ENCODE peak calls at places on chromosomes 6 and 20, in four cellular contexts. Q is H1, C is neuronal stem cell, X is mesenchymal stem cell. H is an unnamed sample.

GRCh38 chr6:166166314-166167257 is 1.1 kb downstream of the TBXT start:
- DNase-seq in Q (peak), C (no peak), X (no peak), H (no peak)

GRCh38 chr6:7640607-7641577 is 50.9 kb downstream of the SNRNP48 start:
- DNase-seq in Q (no peak), C (no peak), X (peak), H (no peak)

GRCh38 chr6:102298066-102298465 is 904.6 kb downstream of the GRIK2 start:
- DNase-seq in Q (no peak), C (no peak), X (no peak), H (no peak)

GRCh38 chr6:75204222-75204958 is 1.5 kb downstream of the COL12A1 start:
- DNase-seq in Q (peak), C (peak), X (peak), H (peak)

GRCh38 chr20:62217913-62218773 is 1.9 kb downstream of the HRH3 start:
- DNase-seq in Q (no peak), C (no peak), X (no peak), H (no peak)

GRCh38 chr6:142945446-142946180 is 637 bp upstream of the HIVEP2 start:
- DNase-seq in Q (peak), C (peak), X (no peak), H (no peak)

GRCh38 chr6:42163941-42164340 is 9.2 kb upstream of the GUCA1A start:
- DNase-seq in Q (no peak), C (no peak), X (peak), H (no peak)

GRCh38 chr6:113320653-113321052 is 536.5 kb upstream of the MARCKS start:
- DNase-seq in Q (no peak), C (no peak), X (no peak), H (no peak)

GRCh38 chr20:14234666-14235295 is 102.6 kb downstream of the FLRT3 start:
- DNase-seq in Q (no peak), C (no peak), X (peak), H (no peak)

GRCh38 chr6:114315841-114316595 is 26.8 kb downstream of the HS3ST5 start:
- DNase-seq in Q (no peak), C (no peak), X (no peak), H (no peak)

GRCh38 chr6:88869263-88870023 is 94.0 kb downstream of the RNGTT start:
- DNase-seq in Q (no peak), C (no peak), X (peak), H (no peak)

GRCh38 chr6:15313367-15313766 is 67.5 kb downstream of the JARID2 start:
- DNase-seq in Q (peak), C (no peak), X (no peak), H (no peak)

GRCh38 chr6:20877008-20877937 is 343.0 kb downstream of the CDKAL1 start:
- DNase-seq in Q (no peak), C (no peak), X (peak), H (no peak)

GRCh38 chr20:10313215-10313614 is 94.6 kb downstream of the SNAP25 start:
- DNase-seq in Q (no peak), C (no peak), X (peak), H (no peak)

GRCh38 chr6:150607044-150607650 is 7.5 kb downstream of the PLEKHG1 start:
- DNase-seq in Q (no peak), C (no peak), X (no peak), H (no peak)

GRCh38 chr20:42366626-42367025 is 748.4 kb upstream of the CHD6 start:
- DNase-seq in Q (no peak), C (peak), X (no peak), H (no peak)

GRCh38 chr20:34751453-34751852 is 47.3 kb downstream of the TP53INP2 start:
- DNase-seq in Q (no peak), C (no peak), X (no peak), H (no peak)

GRCh38 chr6:116764557-116764960 is 960 bp downstream of the FAM162B start:
- DNase-seq in Q (no peak), C (peak), X (peak), H (peak)

GRCh38 chr6:169088761-169089160 is 164.9 kb downstream of the THBS2 start:
- DNase-seq in Q (no peak), C (no peak), X (no peak), H (no peak)

GRCh38 chr6:3625161-3625979 is 126.1 kb downstream of the PXDC1 start:
- DNase-seq in Q (peak), C (no peak), X (no peak), H (peak)

GRCh38 chr6:151548201-151548600 is 54.4 kb downstream of the CCDC170 start:
- DNase-seq in Q (no peak), C (no peak), X (no peak), H (no peak)

GRCh38 chr6:50720623-50721022 is 7.3 kb downstream of the TFAP2D start:
- DNase-seq in Q (peak), C (no peak), X (no peak), H (peak)

GRCh38 chr6:66429220-66429619 is 722.2 kb upstream of the EYS start:
- DNase-seq in Q (no peak), C (no peak), X (no peak), H (no peak)

GRCh38 chr6:126147416-126147815 is 161.1 kb downstream of the TRMT11 start:
- DNase-seq in Q (no peak), C (no peak), X (no peak), H (no peak)

GRCh38 chr20:44646023-44646640 is 5.4 kb downstream of the ADA start:
- DNase-seq in Q (no peak), C (peak), X (peak), H (peak)

GRCh38 chr6:29647927-29648642 is 8.8 kb upstream of the MOG start:
- DNase-seq in Q (no peak), C (no peak), X (peak), H (no peak)

GRCh38 chr20:8782804-8783203 is 286.1 kb upstream of the PLCB4 start:
- DNase-seq in Q (no peak), C (no peak), X (peak), H (no peak)

GRCh38 chr6:12033770-12034169 is 21.7 kb downstream of the HIVEP1 start:
- DNase-seq in Q (no peak), C (no peak), X (peak), H (no peak)

GRCh38 chr6:159376443-159377182 is 207.4 kb downstream of the FNDC1 start:
- DNase-seq in Q (no peak), C (no peak), X (no peak), H (no peak)

GRCh38 chr6:3282461-3283236 is 23.9 kb downstream of the PSMG4 start:
- DNase-seq in Q (no peak), C (no peak), X (no peak), H (no peak)

GRCh38 chr6:104750449-104750848 is 109.3 kb downstream of the HACE1 start:
- DNase-seq in Q (no peak), C (no peak), X (no peak), H (no peak)

GRCh38 chr20:62961310-62961783 is 8.8 kb downstream of the SLC17A9 start:
- DNase-seq in Q (no peak), C (no peak), X (no peak), H (peak)

GRCh38 chr20:22490287-22491187 is 93.8 kb downstream of the FOXA2 start:
- DNase-seq in Q (peak), C (peak), X (no peak), H (peak)

GRCh38 chr6:7671581-7671980 is 54.3 kb upstream of the BMP6 start:
- DNase-seq in Q (no peak), C (no peak), X (peak), H (no peak)

GRCh38 chr6:113755449-113756289 is 101.5 kb upstream of the MARCKS start:
- DNase-seq in Q (no peak), C (no peak), X (no peak), H (no peak)

GRCh38 chr6:113674075-113674474 is 183.1 kb upstream of the MARCKS start:
- DNase-seq in Q (no peak), C (no peak), X (no peak), H (no peak)

GRCh38 chr20:48278961-48279481 is 493.7 kb upstream of the SULF2 start:
- DNase-seq in Q (no peak), C (no peak), X (peak), H (no peak)
- H4K8ac ChIP-seq in Q (no peak), C (no peak), X (no peak), H (no peak)

GRCh38 chr6:33892581-33893346 is 89.0 kb upstream of the MLN start:
- DNase-seq in Q (no peak), C (no peak), X (no peak), H (no peak)
- H3K4ac ChIP-seq in Q (no peak), C (no peak), X (no peak), H (no peak)

DNA sequence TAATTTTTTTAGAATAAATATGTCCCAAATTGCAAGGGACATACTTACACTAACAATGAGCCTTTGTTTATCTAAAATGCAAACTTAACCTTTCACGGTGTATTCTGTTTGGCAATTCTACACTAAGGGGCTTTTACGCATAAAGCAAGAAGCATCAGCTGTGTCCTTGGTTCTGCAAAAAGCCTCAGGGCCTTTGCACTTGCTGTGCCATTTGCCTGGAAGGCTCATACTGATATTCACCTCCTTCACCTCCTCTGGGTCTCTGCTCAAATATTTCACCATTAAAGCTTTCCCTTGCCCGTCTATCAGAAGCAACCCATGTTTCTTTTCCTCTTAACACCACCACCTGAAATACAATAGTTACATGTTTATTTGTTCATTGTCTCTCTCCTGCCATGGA is 8.9 kb upstream of the BMP7 start:
- DNase-seq in Q (no peak), C (no peak), X (no peak), H (no peak)
- H2BK12ac ChIP-seq in Q (no peak), C (no peak), X (no peak), H (no peak)

GRCh38 chr20:4173142-4173541 is 157.8 kb upstream of the RNF24 start:
- DNase-seq in Q (no peak), C (no peak), X (no peak), H (no peak)

GRCh38 chr20:4167261-4168004 is 152.1 kb upstream of the RNF24 start:
- DNase-seq in Q (peak), C (no peak), X (no peak), H (peak)

GRCh38 chr20:4171538-4172116 is 156.3 kb upstream of the RNF24 start:
- DNase-seq in Q (no peak), C (no peak), X (peak), H (no peak)

GRCh38 chr20:4169360-4170214 is 154.2 kb upstream of the RNF24 start:
- DNase-seq in Q (no peak), C (no peak), X (no peak), H (no peak)

DNA sequence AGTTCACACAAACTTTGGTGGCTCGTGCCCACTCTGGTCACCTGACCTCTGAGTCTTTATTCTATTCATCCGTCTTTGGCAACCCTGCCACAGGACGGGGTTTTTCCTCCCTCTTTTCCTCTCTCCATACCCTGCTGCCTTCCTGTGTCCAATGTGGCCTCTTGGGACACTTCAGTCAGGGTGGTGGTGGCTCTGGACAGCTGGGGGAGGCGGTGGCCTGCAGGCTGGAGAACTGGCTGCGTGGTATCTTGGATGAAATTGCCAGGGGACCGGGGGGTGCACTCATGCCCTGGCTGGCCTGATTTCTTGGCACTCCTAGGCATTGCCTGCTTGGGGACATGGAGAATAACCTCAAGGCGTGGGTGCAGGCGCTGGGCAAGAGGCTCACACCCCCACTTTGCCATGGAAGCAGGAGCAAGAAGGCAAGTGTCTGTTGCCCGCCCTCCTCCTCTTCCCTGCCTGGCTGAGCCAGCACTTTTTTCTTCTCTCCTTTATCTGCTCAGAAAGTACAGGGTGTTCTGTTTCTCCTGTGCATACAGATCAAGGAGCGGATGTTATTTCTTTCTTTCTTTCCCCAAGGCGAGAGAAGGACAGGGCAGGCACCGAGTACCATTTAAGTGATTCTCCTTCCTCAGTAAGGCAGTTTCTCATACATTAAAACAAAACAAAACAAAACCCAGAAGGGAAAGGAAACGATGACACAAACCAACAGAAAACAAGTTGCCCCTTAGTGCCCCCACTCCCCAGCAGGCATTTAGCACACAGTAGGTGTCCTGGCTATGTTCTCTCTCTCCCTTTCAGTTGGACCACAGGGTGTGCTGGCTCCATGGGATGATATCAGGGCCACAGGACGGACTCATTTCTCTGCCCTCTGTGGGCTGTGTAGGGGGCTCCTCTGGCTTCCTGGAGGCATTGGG is 155.5 kb upstream of the RNF24 start:
- DNase-seq in Q (no peak), C (no peak), X (peak), H (no peak)
- H4K8ac ChIP-seq in Q (peak), C (no peak), X (peak), H (no peak)

GRCh38 chr6:30761791-30762429 is 17.6 kb upstream of the IER3 start:
- DNase-seq in Q (no peak), C (no peak), X (no peak), H (no peak)

GRCh38 chr6:30763155-30763617 is 18.8 kb upstream of the IER3 start:
- DNase-seq in Q (no peak), C (no peak), X (no peak), H (no peak)

GRCh38 chr6:30760537-30760936 is 16.2 kb upstream of the IER3 start:
- DNase-seq in Q (no peak), C (no peak), X (no peak), H (no peak)

GRCh38 chr6:30766461-30767157 is 22.3 kb upstream of the IER3 start:
- DNase-seq in Q (no peak), C (no peak), X (no peak), H (no peak)

GRCh38 chr6:30763618-30764489 is 19.5 kb upstream of the IER3 start:
- DNase-seq in Q (no peak), C (no peak), X (peak), H (peak)
- H3K4ac ChIP-seq in Q (no peak), C (no peak), X (peak), H (no peak)

H was measured in H9.